ENCODE peak calls at places on chromosomes 4 and X, in four cellular contexts. W is GM12878, S is K562, O is HepG2. I is an unnamed sample.

GRCh38 chr4:94595880-94596483 is 144.2 kb downstream of the PDLIM5 start:
- DNase-seq in S (peak; percentile 31), W (peak; percentile 8), O (peak; percentile 48), I (peak; percentile 28)

GRCh38 chrX:150363561-150364346 is 637 bp downstream of the MAMLD1 start:
- DNase-seq in O (no peak), W (no peak), S (no peak), I (no peak)

GRCh38 chrX:13101439-13102139 is 57.2 kb upstream of the FAM9C start:
- DNase-seq in S (peak; percentile 73), O (no peak), W (no peak), I (peak; percentile 23)

GRCh38 chr4:57114973-57115372 is 4.8 kb upstream of the IGFBP7 start:
- DNase-seq in S (no peak), W (no peak), O (no peak), I (no peak)

GRCh38 chrX:11409957-11410356 is 116.7 kb downstream of the AMELX start:
- DNase-seq in S (no peak), O (no peak), W (no peak), I (no peak)

GRCh38 chr4:157832596-157832995 is 340.2 kb downstream of the GASK1B start:
- DNase-seq in O (peak; percentile 25), W (no peak), S (no peak), I (no peak)

GRCh38 chr4:139241086-139241783 is 38.8 kb downstream of the MGARP start:
- DNase-seq in W (no peak), S (no peak), O (peak; percentile 72), I (no peak)

GRCh38 chr4:142683997-142684396 is 162.1 kb downstream of the INPP4B start:
- DNase-seq in W (no peak), S (no peak), O (no peak), I (no peak)

GRCh38 chr4:36332023-36332781 is 50.8 kb downstream of the DTHD1 start:
- DNase-seq in O (no peak), S (no peak), W (peak; percentile 61), I (no peak)

GRCh38 chrX:47752685-47753084 is 84.0 kb upstream of the ZNF81 start:
- DNase-seq in O (no peak), W (no peak), S (no peak), I (no peak)

GRCh38 chrX:133249659-133250058 is 31.5 kb upstream of the TFDP3 start:
- DNase-seq in S (no peak), W (no peak), O (no peak), I (no peak)

GRCh38 chr4:83905952-83906351 is 370.0 kb downstream of the GPAT3 start:
- DNase-seq in W (no peak), O (peak; percentile 3), S (no peak), I (peak; percentile 8)

GRCh38 chrX:119757979-119758681 is at the start of gene SOWAHD:
- DNase-seq in O (peak; percentile 50), S (peak; percentile 30), W (no peak), I (peak; percentile 53)

GRCh38 chr4:10275696-10276095 is 159.1 kb upstream of the WDR1 start:
- DNase-seq in O (no peak), S (no peak), W (no peak), I (no peak)

GRCh38 chr4:123127865-123128264 is 205.5 kb upstream of the NUDT6 start:
- DNase-seq in W (no peak), S (no peak), O (no peak), I (no peak)

DNA sequence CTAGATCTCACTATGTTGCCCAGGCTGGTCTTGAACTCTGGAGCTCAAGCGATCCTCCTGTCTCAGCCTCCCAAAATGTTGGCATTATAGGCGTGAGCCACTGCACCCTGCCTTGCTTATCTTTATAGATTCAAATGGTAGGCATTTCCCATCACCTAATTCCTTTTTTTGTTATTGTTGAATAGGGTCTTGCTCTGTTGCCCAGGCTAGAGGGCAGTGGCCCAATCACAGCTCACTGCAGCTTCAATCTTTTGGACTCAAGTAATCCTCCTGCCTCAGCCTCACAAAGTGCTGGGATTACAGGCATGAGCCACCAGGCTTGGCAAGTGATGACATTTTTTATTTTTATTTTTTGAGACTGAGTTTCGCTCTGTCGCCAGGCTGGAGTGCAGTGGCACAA is 16.7 kb upstream of the WDR45 start:
- DNase-seq in O (no peak), W (no peak), S (no peak), I (no peak)
- TF ChIP-seq TARDBP in O (no peak), W (no peak), S (no peak), I (no peak)

DNA sequence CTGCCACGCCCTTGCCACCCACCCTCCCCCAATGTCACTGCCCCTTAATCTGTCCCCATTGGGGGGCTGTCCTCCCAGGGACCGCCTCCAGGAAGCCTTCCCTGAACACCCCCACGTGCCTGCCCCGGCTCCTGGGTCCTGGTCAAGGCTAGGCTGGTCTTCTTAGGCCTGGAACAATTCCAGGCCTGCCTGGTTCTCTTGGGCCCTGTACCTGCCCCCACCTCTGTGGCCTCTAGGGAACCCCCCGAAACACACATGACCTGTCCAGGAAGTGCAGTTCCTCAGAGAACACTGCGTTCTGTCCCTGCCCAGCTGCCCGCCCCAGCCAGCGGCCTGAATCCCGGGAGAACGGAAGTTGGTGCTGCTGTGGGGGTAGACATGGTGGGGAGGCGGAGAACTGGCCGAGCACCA is 5.1 kb downstream of the MXD4 start:
- DNase-seq in S (no peak), O (no peak), W (no peak), I (no peak)
- TF ChIP-seq BHLHE40 in S (no peak), O (no peak), W (no peak), I (no peak)

GRCh38 chr4:132071815-132072214 is 1077.3 kb upstream of the PCDH10 start:
- DNase-seq in O (no peak), S (no peak), W (no peak), I (no peak)
- TF ChIP-seq FOXM1 in O (no peak), S (no peak), W (no peak), I (no peak)

GRCh38 chrX:151402719-151403390 is 5.8 kb downstream of the VMA21 start:
- DNase-seq in O (no peak), S (no peak), W (no peak), I (no peak)
- TF ChIP-seq TARDBP in O (no peak), S (no peak), W (no peak), I (no peak)

DNA sequence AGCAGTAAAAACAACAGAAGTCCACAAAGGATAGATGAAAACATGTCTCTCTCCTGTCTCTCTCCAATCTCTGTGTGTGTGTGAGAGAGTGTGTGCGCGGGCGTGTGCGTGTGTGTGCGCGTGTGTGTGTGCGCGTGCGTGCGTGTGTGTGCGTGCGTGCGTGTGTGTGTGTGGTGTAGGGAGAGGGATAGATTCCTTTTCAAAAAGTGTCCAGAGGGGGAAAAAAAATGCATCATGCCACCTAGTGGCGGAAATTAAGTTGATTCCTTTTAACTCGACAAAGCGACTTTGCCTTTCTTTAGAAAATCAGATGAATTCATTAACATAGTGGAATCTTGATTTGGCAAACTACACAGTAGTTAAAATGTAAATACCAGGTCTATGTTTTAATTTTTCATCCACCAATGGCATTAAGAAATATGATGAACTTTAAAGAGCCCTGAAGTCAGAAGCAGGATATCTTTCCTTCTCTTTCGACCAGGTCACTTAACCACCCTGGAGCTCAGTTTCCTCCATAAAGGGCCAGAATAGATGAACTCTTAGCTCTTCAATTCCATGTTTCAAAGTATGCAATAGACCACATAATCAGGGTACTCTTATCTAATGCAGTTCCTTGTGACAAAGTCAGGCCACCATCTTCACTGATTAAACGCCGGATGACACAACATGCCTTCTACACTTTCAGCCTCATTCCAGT is 162.9 kb downstream of the FBXO8 start:
- DNase-seq in W (no peak), O (peak; percentile 62), S (peak; percentile 59), I (peak; percentile 55)
- TF ChIP-seq BHLHE40 in W (no peak), O (no peak), S (peak; percentile 55), I (no peak)

DNA sequence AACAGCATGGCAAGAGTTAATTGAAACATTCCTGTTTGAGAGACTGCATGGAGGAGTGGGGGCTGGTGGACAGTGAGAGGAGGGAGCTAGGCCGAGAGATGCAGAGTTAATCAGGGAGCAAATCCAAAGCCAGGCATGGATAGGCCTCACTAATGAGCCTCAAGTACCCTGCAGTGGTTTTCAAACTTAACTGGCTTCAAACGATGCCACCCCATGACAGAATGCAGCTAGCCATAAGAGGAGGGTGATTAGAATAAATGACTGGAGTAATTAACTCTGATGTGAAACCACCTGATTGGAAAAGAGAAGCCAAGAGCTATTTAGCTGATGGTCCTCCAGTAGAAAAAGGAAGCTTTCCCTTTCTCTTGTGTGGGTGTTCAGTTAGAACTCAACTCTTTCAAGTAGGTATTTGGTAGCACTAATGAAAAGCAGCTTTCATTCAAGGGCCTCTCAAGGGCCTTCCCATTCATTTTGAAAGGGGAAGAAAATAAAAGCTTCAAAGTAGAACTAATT is 215.4 kb upstream of the MAB21L2 start:
- DNase-seq in W (peak; percentile 54), S (no peak), O (no peak), I (peak; percentile 9)
- TF ChIP-seq FOXM1 in W (peak; percentile 32), S (no peak), O (no peak), I (no peak)

GRCh38 chrX:137562096-137562495 is 3.8 kb upstream of the ZIC3 start:
- DNase-seq in O (no peak), W (no peak), S (no peak), I (no peak)
- TF ChIP-seq TARDBP in O (no peak), W (no peak), S (no peak), I (no peak)

I was measured in HEK293T.